ENCODE peak calls at places on chromosome 2, in seven cellular contexts. J is activated T-helper 1 cell treated with Interleukin-2 at 50 U/mL for 16 hours, X is posterior vena cava, H is occipital lobe, W is hypothalamus, S is heart right ventricle, Z is endothelial cell. N is an unnamed sample.

GRCh38 chr2:235716875-235717496 is 223.1 kb downstream of the AGAP1 start:
- DNase-seq in J (no peak), X (no peak), H (no peak), W (no peak), S (no peak), Z (no peak), N (no peak)

GRCh38 chr2:17228461-17228860 is 289.8 kb downstream of the RAD51AP2 start:
- DNase-seq in J (no peak), X (no peak), H (no peak), W (no peak), S (no peak), Z (no peak), N (no peak)

GRCh38 chr2:158795110-158795924 is at the start of gene DAPL1:
- DNase-seq in J (no peak), X (no peak), H (no peak), W (no peak), S (no peak), Z (no peak), N (no peak)

GRCh38 chr2:111662771-111663470 is 221.1 kb downstream of the ANAPC1 start:
- DNase-seq in J (no peak), X (no peak), H (no peak), W (no peak), S (no peak), Z (no peak), N (no peak)

GRCh38 chr2:6782523-6783061 is 83.1 kb downstream of the CMPK2 start:
- DNase-seq in J (no peak), X (no peak), H (no peak), W (no peak), S (no peak), Z (no peak), N (no peak)

GRCh38 chr2:20744366-20745335 is 77.7 kb downstream of the GDF7 start:
- DNase-seq in J (no peak), X (no peak), H (no peak), W (no peak), S (no peak), Z (no peak), N (no peak)

GRCh38 chr2:168217920-168218319 is 29.5 kb downstream of the STK39 start:
- DNase-seq in J (no peak), X (no peak), H (no peak), W (no peak), S (no peak), Z (no peak), N (no peak)

GRCh38 chr2:240933048-240933965 is 27.2 kb downstream of the CROCC2 start:
- DNase-seq in J (no peak), X (peak; percentile 78), H (no peak), W (no peak), S (no peak), Z (no peak), N (peak; percentile 11)

GRCh38 chr2:127683766-127684165 is 8.4 kb upstream of the LIMS2 start:
- DNase-seq in J (no peak), X (no peak), H (no peak), W (no peak), S (no peak), Z (no peak), N (no peak)

GRCh38 chr2:26706616-26707473 is 14.3 kb downstream of the KCNK3 start:
- DNase-seq in J (no peak), X (no peak), H (no peak), W (no peak), S (peak; percentile 32), Z (no peak), N (no peak)

GRCh38 chr2:8144785-8145184 is 537.1 kb upstream of the ID2 start:
- DNase-seq in J (no peak), X (no peak), H (no peak), W (no peak), S (no peak), Z (no peak), N (no peak)

GRCh38 chr2:86500325-86500724 is 59.2 kb downstream of the KDM3A start:
- DNase-seq in J (no peak), X (no peak), H (no peak), W (no peak), S (no peak), Z (no peak), N (no peak)

GRCh38 chr2:67613227-67613626 is 216.1 kb downstream of the ETAA1 start:
- DNase-seq in J (no peak), X (no peak), H (no peak), W (no peak), S (no peak), Z (no peak), N (no peak)

GRCh38 chr2:68352651-68353386 is 12.3 kb upstream of the PLEK start:
- DNase-seq in J (no peak), X (no peak), H (no peak), W (no peak), S (no peak), Z (no peak), N (no peak)

GRCh38 chr2:159076233-159076632 is 107.8 kb downstream of the TANC1 start:
- DNase-seq in J (no peak), X (no peak), H (no peak), W (no peak), S (no peak), Z (no peak), N (no peak)

GRCh38 chr2:96887419-96888081 is 17.7 kb upstream of the SEMA4C start:
- DNase-seq in J (no peak), X (no peak), H (peak; percentile 29), W (no peak), S (no peak), Z (no peak), N (no peak)

GRCh38 chr2:185970148-185970852 is 231.7 kb downstream of the FSIP2 start:
- DNase-seq in J (no peak), X (no peak), H (no peak), W (no peak), S (no peak), Z (no peak), N (no peak)

GRCh38 chr2:241272722-241273551 is 42.5 kb downstream of the HDLBP start:
- DNase-seq in J (no peak), X (peak; percentile 92), H (no peak), W (peak; percentile 17), S (peak; percentile 71), Z (peak; percentile 62), N (peak; percentile 50)

GRCh38 chr2:221791840-221792239 is 219.7 kb upstream of the EPHA4 start:
- DNase-seq in J (no peak), X (no peak), H (no peak), W (no peak), S (no peak), Z (no peak), N (no peak)

GRCh38 chr2:219368690-219369108 is 19.0 kb downstream of the DNPEP start:
- DNase-seq in J (no peak), X (no peak), H (no peak), W (no peak), S (peak; percentile 45), Z (no peak), N (no peak)

GRCh38 chr2:38600242-38600891 is 2.4 kb downstream of the HNRNPLL start:
- DNase-seq in J (no peak), X (no peak), H (no peak), W (no peak), S (no peak), Z (no peak), N (no peak)

GRCh38 chr2:172087780-172088244 is 2.5 kb downstream of the DLX1 start:
- DNase-seq in J (no peak), X (no peak), H (no peak), W (no peak), S (no peak), Z (no peak), N (no peak)

GRCh38 chr2:179581605-179582004 is 279.8 kb downstream of the ZNF385B start:
- DNase-seq in J (no peak), X (no peak), H (no peak), W (no peak), S (no peak), Z (no peak), N (no peak)

GRCh38 chr2:132383956-132384355 is 32.6 kb upstream of the GPR39 start:
- DNase-seq in J (no peak), X (no peak), H (no peak), W (no peak), S (no peak), Z (no peak), N (no peak)

GRCh38 chr2:200185575-200186103 is 120.9 kb upstream of the SPATS2L start:
- DNase-seq in J (no peak), X (no peak), H (no peak), W (no peak), S (no peak), Z (no peak), N (no peak)

GRCh38 chr2:112621792-112622527 is 23.8 kb upstream of the SLC20A1 start:
- DNase-seq in J (no peak), X (peak; percentile 69), H (no peak), W (no peak), S (no peak), Z (no peak), N (no peak)

GRCh38 chr2:235594041-235594440 is 100.2 kb downstream of the AGAP1 start:
- DNase-seq in J (no peak), X (no peak), H (no peak), W (no peak), S (no peak), Z (no peak), N (no peak)

GRCh38 chr2:235618039-235618438 is 124.2 kb downstream of the AGAP1 start:
- DNase-seq in J (no peak), X (no peak), H (no peak), W (no peak), S (no peak), Z (no peak), N (no peak)

GRCh38 chr2:72883356-72883962 is 3.7 kb upstream of the SPR start:
- DNase-seq in J (no peak), X (peak; percentile 70), H (no peak), W (no peak), S (peak; percentile 48), Z (peak; percentile 72), N (no peak)

GRCh38 chr2:95315801-95316411 is 18.8 kb downstream of the KCNIP3 start:
- DNase-seq in J (no peak), X (no peak), H (no peak), W (no peak), S (no peak), Z (no peak), N (no peak)

GRCh38 chr2:238505119-238505891 is 78.6 kb downstream of the ASB1 start:
- DNase-seq in J (no peak), X (peak; percentile 53), H (no peak), W (no peak), S (no peak), Z (no peak), N (no peak)

N was measured in natural killer cell.